ENCODE peak calls at places on chromosomes 1 and 21, in eight cellular contexts. F, Q, G, K, R, T, P and O are unnamed samples.

GRCh38 chr1:56715161-56715560 is 70.0 kb downstream of the PRKAA2 start:
- DNase-seq in F (no peak), Q (no peak), G (no peak), K (no peak), R (no peak), T (peak; percentile 27), P (no peak), O (no peak)

GRCh38 chr1:47782414-47783165 is 214.6 kb downstream of the TRABD2B start:
- DNase-seq in F (no peak), Q (no peak), G (peak; percentile 44), K (no peak), R (no peak), T (no peak), P (no peak), O (no peak)

GRCh38 chr1:115306146-115306545 is 31.9 kb downstream of the NGF start:
- DNase-seq in F (no peak), Q (no peak), G (no peak), K (no peak), R (no peak), T (peak; percentile 38), P (no peak), O (no peak)

GRCh38 chr1:24867064-24867870 is 62.8 kb downstream of the RUNX3 start:
- DNase-seq in F (no peak), Q (no peak), G (no peak), K (no peak), R (no peak), T (no peak), P (no peak), O (no peak)

GRCh38 chr1:4215391-4215790 is 315.3 kb upstream of the C1orf174 start:
- DNase-seq in F (no peak), Q (no peak), G (no peak), K (no peak), R (no peak), T (no peak), P (no peak), O (no peak)

GRCh38 chr1:48292706-48293105 is 70.2 kb downstream of the SLC5A9 start:
- DNase-seq in F (no peak), Q (no peak), G (no peak), K (no peak), R (no peak), T (no peak), P (no peak), O (no peak)

GRCh38 chr1:217333939-217334338 is 297.0 kb downstream of the GPATCH2 start:
- DNase-seq in F (no peak), Q (peak; percentile 39), G (no peak), K (no peak), R (peak; percentile 33), T (peak; percentile 9), P (peak; percentile 35), O (peak; percentile 43)

GRCh38 chr1:24857528-24858133 is 72.4 kb downstream of the RUNX3 start:
- DNase-seq in F (no peak), Q (peak; percentile 48), G (no peak), K (no peak), R (peak; percentile 24), T (no peak), P (no peak), O (no peak)

GRCh38 chr1:59805564-59805963 is 9.2 kb upstream of the HOOK1 start:
- DNase-seq in F (no peak), Q (no peak), G (no peak), K (no peak), R (no peak), T (no peak), P (no peak), O (no peak)

GRCh38 chr1:218660678-218661053 is 315.5 kb downstream of the TGFB2 start:
- DNase-seq in F (no peak), Q (no peak), G (no peak), K (no peak), R (no peak), T (peak; percentile 82), P (no peak), O (no peak)

GRCh38 chr21:37766104-37766503 is 150.2 kb downstream of the KCNJ6 start:
- DNase-seq in F (no peak), Q (no peak), G (no peak), K (no peak), R (no peak), T (no peak), P (no peak), O (no peak)

GRCh38 chr1:50108497-50109073 is at the start of gene ELAVL4:
- DNase-seq in F (no peak), Q (peak; percentile 55), G (no peak), K (no peak), R (peak; percentile 7), T (no peak), P (no peak), O (no peak)

GRCh38 chr1:31671147-31671546 is 26.5 kb upstream of the PEF1 start:
- DNase-seq in F (no peak), Q (no peak), G (no peak), K (no peak), R (no peak), T (no peak), P (no peak), O (no peak)

GRCh38 chr1:228097333-228098081 is 5.6 kb downstream of the C1orf35 start:
- DNase-seq in F (no peak), Q (peak; percentile 4), G (peak; percentile 19), K (peak; percentile 20), R (no peak), T (no peak), P (no peak), O (no peak)

GRCh38 chr1:48645883-48646282 is 130.8 kb downstream of the BEND5 start:
- DNase-seq in F (no peak), Q (no peak), G (no peak), K (no peak), R (no peak), T (no peak), P (no peak), O (no peak)

GRCh38 chr21:46150073-46150472 is 5.3 kb downstream of the FTCD start:
- DNase-seq in F (no peak), Q (no peak), G (no peak), K (no peak), R (no peak), T (no peak), P (no peak), O (no peak)
- TF ChIP-seq CTCF in F (no peak), Q (no peak), G (no peak), K (no peak), R (no peak), T (no peak), P (no peak), O (no peak)

GRCh38 chr21:28516996-28517592 is 475.6 kb downstream of the LTN1 start:
- DNase-seq in F (peak; percentile 34), Q (peak; percentile 58), G (peak; percentile 40), K (no peak), R (peak; percentile 88), T (no peak), P (peak; percentile 46), O (peak; percentile 69)
- TF ChIP-seq CTCF in F (peak; percentile 63), Q (peak; percentile 80), G (peak; percentile 69), K (no peak), R (peak; percentile 89), T (peak; percentile 32), P (peak; percentile 69), O (peak; percentile 84)

DNA sequence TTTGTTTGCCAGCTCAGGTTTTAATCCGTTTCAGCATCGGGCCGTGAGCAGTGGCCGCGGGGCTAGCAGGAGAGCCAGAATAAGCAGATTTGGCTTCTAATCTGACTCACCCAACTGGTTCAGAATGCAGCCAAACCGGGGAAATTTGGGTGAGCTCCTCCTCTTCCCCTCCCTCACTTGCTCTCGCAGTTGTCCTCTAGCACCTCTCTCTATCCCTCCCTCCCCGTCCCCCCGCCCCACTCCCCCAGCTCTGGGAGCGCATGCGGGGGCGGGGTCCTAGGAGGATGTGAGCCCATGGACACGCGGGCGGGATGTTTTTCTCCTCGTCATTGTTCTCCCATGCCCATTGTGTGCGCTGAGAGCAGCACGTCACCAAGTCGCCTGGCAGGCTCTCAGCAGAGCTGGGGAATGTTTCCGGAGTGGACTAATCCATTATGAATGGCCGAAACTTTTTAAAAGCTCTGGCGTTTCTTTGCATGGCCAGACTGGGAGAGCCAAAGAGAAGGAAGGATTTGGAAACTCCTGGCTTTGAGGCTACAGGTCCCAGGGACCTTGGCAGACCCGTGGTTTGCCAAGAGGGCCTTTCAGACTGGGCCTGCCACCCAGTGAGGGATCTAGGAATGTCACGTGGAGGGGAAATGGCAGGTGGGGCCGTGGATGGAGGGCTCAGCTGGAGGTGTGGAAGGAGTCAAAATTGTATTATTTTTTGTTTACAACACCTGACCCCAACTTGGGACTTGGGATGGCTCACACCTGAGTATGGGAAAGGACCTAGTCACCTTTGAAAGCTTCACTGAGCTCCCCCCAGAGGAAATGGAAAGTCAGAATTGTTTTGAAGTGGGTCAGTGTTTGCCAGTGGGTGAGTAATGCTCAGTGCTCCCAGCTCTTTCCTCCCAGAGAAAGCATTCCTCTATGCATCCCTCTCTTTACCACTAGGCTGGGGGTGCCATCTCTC is 39.2 kb downstream of the CDK18 start:
- DNase-seq in F (no peak), Q (peak; percentile 52), G (peak; percentile 76), K (peak; percentile 51), R (no peak), T (peak; percentile 82), P (peak; percentile 65), O (no peak)
- TF ChIP-seq CTCF in F (no peak), Q (no peak), G (no peak), K (no peak), R (no peak), T (no peak), P (no peak), O (no peak)

GRCh38 chr21:44867999-44868700 is 5.3 kb downstream of the PTTG1IP start:
- DNase-seq in F (no peak), Q (no peak), G (no peak), K (no peak), R (no peak), T (no peak), P (no peak), O (no peak)
- TF ChIP-seq CTCF in F (no peak), Q (no peak), G (no peak), K (no peak), R (no peak), T (no peak), P (no peak), O (no peak)

GRCh38 chr1:160743266-160743665 is 4.2 kb downstream of the SLAMF7 start:
- DNase-seq in F (no peak), Q (no peak), G (no peak), K (no peak), R (no peak), T (no peak), P (no peak), O (no peak)
- TF ChIP-seq CTCF in F (no peak), Q (no peak), G (no peak), K (no peak), R (no peak), T (no peak), P (no peak), O (no peak)